ENCODE peak calls at places on chromosomes 6 and 20, in four cellular contexts. One of them, this sample, is unnamed.

GRCh38 chr6:123168892-123169851 is 173.1 kb downstream of the CLVS2 start:
- DNase-seq in upper lobe of right lung: no peak
- DNase-seq in tibial artery: no peak
- DNase-seq in fibroblast of lung: no peak
- DNase-seq in this sample: no peak

GRCh38 chr6:10520468-10520867 is 683 bp upstream of the GCNT2 start:
- DNase-seq in fibroblast of lung: peak
- DNase-seq in tibial artery: no peak
- DNase-seq in upper lobe of right lung: no peak
- DNase-seq in this sample: peak

GRCh38 chr20:5612476-5613291 is 137.5 kb upstream of the SHLD1 start:
- DNase-seq in tibial artery: no peak
- DNase-seq in upper lobe of right lung: no peak
- DNase-seq in fibroblast of lung: peak
- DNase-seq in this sample: no peak

GRCh38 chr20:56503911-56504310 is 20.6 kb upstream of the FAM209A start:
- DNase-seq in fibroblast of lung: no peak
- DNase-seq in upper lobe of right lung: no peak
- DNase-seq in tibial artery: no peak
- DNase-seq in this sample: no peak

GRCh38 chr6:12472601-12473038 is 182.5 kb downstream of the EDN1 start:
- DNase-seq in tibial artery: peak
- DNase-seq in upper lobe of right lung: no peak
- DNase-seq in fibroblast of lung: peak
- DNase-seq in this sample: peak

GRCh38 chr20:32287231-32287638 is 9.8 kb downstream of the KIF3B start:
- DNase-seq in fibroblast of lung: no peak
- DNase-seq in tibial artery: no peak
- DNase-seq in upper lobe of right lung: no peak
- DNase-seq in this sample: no peak

GRCh38 chr6:115666997-115667396 is 393.7 kb downstream of the FRK start:
- DNase-seq in tibial artery: no peak
- DNase-seq in upper lobe of right lung: no peak
- DNase-seq in fibroblast of lung: no peak
- DNase-seq in this sample: no peak

GRCh38 chr6:127518710-127519468 is at the start of gene MTCL3:
- DNase-seq in tibial artery: no peak
- DNase-seq in upper lobe of right lung: peak
- DNase-seq in fibroblast of lung: peak
- DNase-seq in this sample: peak

GRCh38 chr20:45229264-45230056 is 8.3 kb downstream of the SEMG2 start:
- DNase-seq in fibroblast of lung: no peak
- DNase-seq in upper lobe of right lung: peak
- DNase-seq in tibial artery: no peak
- DNase-seq in this sample: peak

GRCh38 chr20:51335329-51335841 is 207.1 kb downstream of the NFATC2 start:
- DNase-seq in upper lobe of right lung: no peak
- DNase-seq in fibroblast of lung: peak
- DNase-seq in tibial artery: no peak
- DNase-seq in this sample: peak

GRCh38 chr6:155117266-155117665 is 122.2 kb downstream of the TIAM2 start:
- DNase-seq in tibial artery: no peak
- DNase-seq in upper lobe of right lung: no peak
- DNase-seq in fibroblast of lung: peak
- DNase-seq in this sample: no peak

GRCh38 chr6:3283641-3284435 is 25.1 kb downstream of the PSMG4 start:
- DNase-seq in upper lobe of right lung: peak
- DNase-seq in tibial artery: peak
- DNase-seq in fibroblast of lung: no peak
- DNase-seq in this sample: no peak

GRCh38 chr6:14738933-14739332 is 506.9 kb upstream of the JARID2 start:
- DNase-seq in tibial artery: no peak
- DNase-seq in fibroblast of lung: no peak
- DNase-seq in upper lobe of right lung: no peak
- DNase-seq in this sample: no peak

GRCh38 chr6:9161731-9162130 is 726.4 kb upstream of the SLC35B3 start:
- DNase-seq in upper lobe of right lung: no peak
- DNase-seq in fibroblast of lung: no peak
- DNase-seq in tibial artery: no peak
- DNase-seq in this sample: no peak

GRCh38 chr6:126447367-126447766 is 107.5 kb downstream of the CENPW start:
- DNase-seq in upper lobe of right lung: no peak
- DNase-seq in fibroblast of lung: no peak
- DNase-seq in tibial artery: no peak
- DNase-seq in this sample: no peak

GRCh38 chr6:2355155-2355554 is 109.8 kb upstream of the GMDS start:
- DNase-seq in fibroblast of lung: peak
- DNase-seq in tibial artery: no peak
- DNase-seq in upper lobe of right lung: no peak
- DNase-seq in this sample: no peak

GRCh38 chr6:27138837-27139752 is 108.4 kb upstream of the PRSS16 start:
- DNase-seq in tibial artery: no peak
- DNase-seq in fibroblast of lung: peak
- DNase-seq in upper lobe of right lung: peak
- DNase-seq in this sample: peak

GRCh38 chr20:46253391-46253790 is 54.9 kb downstream of the CDH22 start:
- DNase-seq in fibroblast of lung: no peak
- DNase-seq in upper lobe of right lung: no peak
- DNase-seq in tibial artery: no peak
- DNase-seq in this sample: no peak

GRCh38 chr20:50450961-50451752 is 59.0 kb upstream of the PTPN1 start:
- DNase-seq in upper lobe of right lung: no peak
- DNase-seq in tibial artery: peak
- DNase-seq in fibroblast of lung: peak
- DNase-seq in this sample: peak

GRCh38 chr6:143400258-143401059 is 50.0 kb downstream of the ADAT2 start:
- DNase-seq in upper lobe of right lung: no peak
- DNase-seq in fibroblast of lung: peak
- DNase-seq in tibial artery: peak
- DNase-seq in this sample: no peak

DNA sequence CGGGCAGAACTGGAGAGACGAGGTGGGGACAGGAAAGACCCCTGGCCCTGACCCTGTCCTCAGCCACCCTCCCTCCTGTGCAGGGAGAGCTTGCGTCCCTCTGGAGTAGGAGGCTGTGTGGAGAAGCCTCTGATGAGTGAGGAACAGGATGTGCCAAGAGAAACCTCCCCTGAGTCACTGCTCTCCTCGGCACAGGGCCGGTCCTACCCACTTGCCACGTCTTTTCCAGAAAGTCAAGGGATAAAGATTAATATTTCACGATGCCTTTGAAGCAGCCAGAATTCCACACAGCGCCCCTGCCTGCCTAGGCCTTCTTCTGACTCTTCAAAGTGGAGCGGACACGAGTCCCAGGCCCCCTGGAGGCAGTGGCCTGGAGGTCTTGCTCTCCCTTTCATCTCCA is 34.9 kb upstream of the THBS2 start:
- DNase-seq in fibroblast of lung: peak
- DNase-seq in tibial artery: peak
- DNase-seq in upper lobe of right lung: no peak
- DNase-seq in this sample: no peak
- H3K27ac ChIP-seq in fibroblast of lung: no peak
- H3K27ac ChIP-seq in tibial artery: peak
- H3K27ac ChIP-seq in upper lobe of right lung: no peak
- H3K27ac ChIP-seq in this sample: no peak

GRCh38 chr6:4358414-4359107 is 223.2 kb upstream of the ECI2 start:
- DNase-seq in upper lobe of right lung: peak
- DNase-seq in fibroblast of lung: peak
- DNase-seq in tibial artery: peak
- DNase-seq in this sample: peak
- H3K27ac ChIP-seq in upper lobe of right lung: peak
- H3K27ac ChIP-seq in fibroblast of lung: peak
- H3K27ac ChIP-seq in tibial artery: peak
- H3K27ac ChIP-seq in this sample: peak

GRCh38 chr20:41276317-41276751 is 41.2 kb downstream of the ZHX3 start:
- DNase-seq in fibroblast of lung: no peak
- DNase-seq in upper lobe of right lung: no peak
- DNase-seq in tibial artery: no peak
- DNase-seq in this sample: no peak
- H3K27ac ChIP-seq in fibroblast of lung: peak
- H3K27ac ChIP-seq in upper lobe of right lung: peak
- H3K27ac ChIP-seq in tibial artery: peak
- H3K27ac ChIP-seq in this sample: no peak

GRCh38 chr20:33731693-33732165 is at the start of gene ZNF341:
- DNase-seq in fibroblast of lung: peak
- DNase-seq in upper lobe of right lung: peak
- DNase-seq in tibial artery: peak
- DNase-seq in this sample: peak
- H3K27ac ChIP-seq in fibroblast of lung: peak
- H3K27ac ChIP-seq in upper lobe of right lung: peak
- H3K27ac ChIP-seq in tibial artery: peak
- H3K27ac ChIP-seq in this sample: peak

DNA sequence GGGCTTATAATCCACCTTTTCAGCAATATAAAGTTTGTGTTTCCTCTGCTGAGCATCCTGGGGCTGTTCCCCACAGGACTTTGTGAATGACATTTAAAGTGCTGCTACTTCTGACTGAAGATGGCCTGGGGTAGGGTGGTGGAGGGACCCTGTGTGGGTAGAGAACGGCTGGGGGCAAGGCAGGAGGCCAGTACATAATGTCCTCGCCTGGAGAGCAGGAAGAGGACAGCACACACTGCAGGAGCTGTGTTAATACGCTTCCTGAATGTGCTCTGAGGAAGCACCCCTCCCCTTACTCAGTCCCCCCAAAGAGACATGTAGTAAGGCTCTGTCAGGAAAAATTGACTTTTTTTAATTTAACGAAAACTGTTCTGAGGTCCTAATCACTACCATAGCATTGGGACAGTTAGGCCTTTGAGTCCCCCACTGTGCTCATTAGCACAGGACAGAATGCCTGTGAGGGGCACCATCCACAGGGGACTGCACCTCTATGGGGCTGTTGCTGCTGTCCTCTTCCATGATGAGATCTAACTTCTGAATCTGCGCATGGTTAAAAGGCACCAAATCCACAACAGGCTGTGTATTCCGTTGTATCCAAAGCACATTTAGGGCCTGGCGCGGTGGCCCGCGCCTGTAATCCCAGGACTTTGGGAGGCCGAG is 68.5 kb downstream of the LYRM4 start:
- DNase-seq in upper lobe of right lung: no peak
- DNase-seq in fibroblast of lung: no peak
- DNase-seq in tibial artery: no peak
- DNase-seq in this sample: no peak
- H3K27ac ChIP-seq in upper lobe of right lung: no peak
- H3K27ac ChIP-seq in fibroblast of lung: no peak
- H3K27ac ChIP-seq in tibial artery: no peak
- H3K27ac ChIP-seq in this sample: no peak

DNA sequence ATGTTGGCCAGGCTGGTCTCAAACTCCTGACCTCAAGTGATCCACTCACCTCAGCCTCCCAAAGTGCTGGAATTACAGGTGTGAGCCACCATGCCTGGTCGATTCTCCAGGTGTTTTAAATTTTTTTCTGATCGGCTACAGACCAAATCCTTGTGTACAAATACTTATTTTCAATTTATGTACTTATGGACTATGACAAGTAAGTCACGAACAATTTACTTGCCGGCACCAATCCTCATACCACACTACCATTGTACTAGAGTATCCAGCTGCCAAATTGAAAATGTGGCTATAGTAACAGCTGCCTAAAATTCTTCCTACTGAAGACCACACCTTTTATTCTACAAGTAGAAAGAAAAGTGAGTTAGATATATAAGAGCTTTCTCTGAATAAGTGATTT is 26.9 kb downstream of the LIN28B start:
- DNase-seq in upper lobe of right lung: no peak
- DNase-seq in tibial artery: no peak
- DNase-seq in fibroblast of lung: no peak
- DNase-seq in this sample: no peak
- H3K27ac ChIP-seq in upper lobe of right lung: no peak
- H3K27ac ChIP-seq in tibial artery: no peak
- H3K27ac ChIP-seq in fibroblast of lung: no peak
- H3K27ac ChIP-seq in this sample: no peak

GRCh38 chr6:119445666-119446622 is 96.4 kb upstream of the MAN1A1 start:
- DNase-seq in upper lobe of right lung: no peak
- DNase-seq in fibroblast of lung: peak
- DNase-seq in tibial artery: no peak
- DNase-seq in this sample: peak
- H3K27ac ChIP-seq in upper lobe of right lung: peak
- H3K27ac ChIP-seq in fibroblast of lung: no peak
- H3K27ac ChIP-seq in tibial artery: peak
- H3K27ac ChIP-seq in this sample: peak

GRCh38 chr20:53737404-53738038 is 143.9 kb upstream of the ZNF217 start:
- DNase-seq in upper lobe of right lung: no peak
- DNase-seq in fibroblast of lung: peak
- DNase-seq in tibial artery: no peak
- DNase-seq in this sample: no peak

GRCh38 chr20:53735536-53736050 is 142.0 kb upstream of the ZNF217 start:
- DNase-seq in fibroblast of lung: peak
- DNase-seq in tibial artery: no peak
- DNase-seq in upper lobe of right lung: no peak
- DNase-seq in this sample: peak

GRCh38 chr20:53738039-53738944 is 144.7 kb upstream of the ZNF217 start:
- DNase-seq in tibial artery: peak
- DNase-seq in fibroblast of lung: peak
- DNase-seq in upper lobe of right lung: peak
- DNase-seq in this sample: peak

GRCh38 chr20:53736757-53737403 is 143.2 kb upstream of the ZNF217 start:
- DNase-seq in upper lobe of right lung: no peak
- DNase-seq in fibroblast of lung: peak
- DNase-seq in tibial artery: no peak
- DNase-seq in this sample: no peak

GRCh38 chr20:53736122-53736756 is 142.6 kb upstream of the ZNF217 start:
- DNase-seq in fibroblast of lung: peak
- DNase-seq in upper lobe of right lung: no peak
- DNase-seq in tibial artery: no peak
- DNase-seq in this sample: no peak
- H3K27ac ChIP-seq in fibroblast of lung: no peak
- H3K27ac ChIP-seq in upper lobe of right lung: no peak
- H3K27ac ChIP-seq in tibial artery: no peak
- H3K27ac ChIP-seq in this sample: peak

DNA sequence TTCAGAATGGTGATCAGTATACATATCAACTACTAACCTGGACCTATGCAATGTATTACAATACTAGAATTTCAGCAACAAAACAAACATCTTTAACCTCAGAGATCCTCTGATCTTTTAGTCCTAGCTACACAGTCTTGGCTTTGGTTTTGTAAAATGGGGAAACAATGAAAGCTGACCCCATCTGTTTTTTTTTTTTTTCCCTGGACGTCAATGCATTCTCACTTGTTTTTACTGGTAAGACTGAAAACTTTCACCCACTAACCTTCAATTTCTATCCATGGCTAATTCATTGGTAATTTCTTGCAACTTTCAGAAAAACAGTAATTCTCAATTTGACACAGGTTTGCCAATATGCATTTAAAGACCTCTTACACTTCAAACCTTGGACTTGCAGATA is 3.0 kb downstream of the KIF13A start:
- DNase-seq in tibial artery: no peak
- DNase-seq in fibroblast of lung: no peak
- DNase-seq in upper lobe of right lung: no peak
- DNase-seq in this sample: no peak
- H3K27ac ChIP-seq in tibial artery: no peak
- H3K27ac ChIP-seq in fibroblast of lung: no peak
- H3K27ac ChIP-seq in upper lobe of right lung: no peak
- H3K27ac ChIP-seq in this sample: no peak